ENCODE peak calls at places on chromosomes 12 and 14, in eight cellular contexts. A is neural progenitor cell, G is HCT116, K is GM23248, H is GM23338, L is PC-3, J is hepatocyte, O is MM.1S. I is an unnamed sample.
A peak's percentile ranks its signal among the peaks of the same experiment; 100 is the strongest.

GRCh38 chr14:38107216-38107631 is 100.5 kb upstream of the SSTR1 start:
- DNase-seq in L (peak; percentile 28), H (no peak), J (no peak), G (no peak), O (peak; percentile 10), K (no peak), A (no peak), I (no peak)

GRCh38 chr14:65019944-65020566 is 33.4 kb downstream of the FNTB start:
- DNase-seq in J (peak; percentile 79), H (peak; percentile 83), A (peak; percentile 81), G (peak; percentile 53), O (peak; percentile 21), L (peak; percentile 89), K (peak; percentile 84), I (peak; percentile 64)

GRCh38 chr14:21069388-21070082 is 569 bp upstream of the ARHGEF40 start:
- DNase-seq in A (peak; percentile 84), O (no peak), H (peak; percentile 91), J (peak; percentile 55), L (no peak), K (peak; percentile 64), G (no peak), I (no peak)

GRCh38 chr14:76500011-76500410 is 124.1 kb downstream of the ESRRB start:
- DNase-seq in A (no peak), G (no peak), O (no peak), J (no peak), L (peak; percentile 10), H (no peak), K (peak; percentile 74), I (no peak)

GRCh38 chr12:7178481-7178880 is 11.0 kb upstream of the PEX5 start:
- DNase-seq in J (no peak), G (no peak), L (no peak), H (no peak), O (no peak), K (no peak), A (no peak), I (no peak)

GRCh38 chr12:54958048-54958658 is 26.4 kb downstream of the TESPA1 start:
- DNase-seq in H (peak; percentile 75), A (peak; percentile 74), K (peak; percentile 77), O (peak; percentile 76), J (peak; percentile 77), L (peak; percentile 87), G (peak; percentile 53), I (peak; percentile 67)

GRCh38 chr12:12819752-12820311 is 6.7 kb downstream of the DDX47 start:
- DNase-seq in L (peak; percentile 89), O (no peak), G (no peak), H (no peak), A (no peak), J (peak; percentile 57), K (peak; percentile 95), I (no peak)

GRCh38 chr12:107318804-107319535 is 225.6 kb upstream of the CRY1 start:
- DNase-seq in G (no peak), H (peak; percentile 60), L (peak; percentile 40), A (peak; percentile 78), J (peak; percentile 42), K (peak; percentile 67), O (no peak), I (no peak)

GRCh38 chr14:45716506-45716905 is 463.5 kb upstream of the MIS18BP1 start:
- DNase-seq in H (peak; percentile 72), L (peak; percentile 50), J (peak; percentile 11), O (no peak), A (peak; percentile 65), K (peak; percentile 5), G (no peak), I (peak; percentile 1)

GRCh38 chr12:76374395-76375020 is 26.3 kb upstream of the BBS10 start:
- DNase-seq in L (peak; percentile 57), H (no peak), K (peak; percentile 39), J (no peak), O (no peak), A (no peak), G (no peak), I (no peak)

GRCh38 chr12:116381744-116382455 is 104.4 kb upstream of the MED13L start:
- DNase-seq in H (peak; percentile 73), J (peak; percentile 62), K (peak; percentile 97), A (peak; percentile 92), G (no peak), L (peak; percentile 95), O (no peak), I (no peak)

GRCh38 chr14:75200451-75200850 is 24.0 kb upstream of the TMED10 start:
- DNase-seq in L (peak; percentile 95), H (no peak), J (peak; percentile 69), K (no peak), G (peak; percentile 70), O (no peak), A (no peak), I (no peak)

GRCh38 chr12:120764766-120765165 is 39.1 kb downstream of the ACADS start:
- DNase-seq in A (no peak), O (no peak), K (no peak), J (no peak), L (no peak), H (no peak), G (no peak), I (no peak)

DNA sequence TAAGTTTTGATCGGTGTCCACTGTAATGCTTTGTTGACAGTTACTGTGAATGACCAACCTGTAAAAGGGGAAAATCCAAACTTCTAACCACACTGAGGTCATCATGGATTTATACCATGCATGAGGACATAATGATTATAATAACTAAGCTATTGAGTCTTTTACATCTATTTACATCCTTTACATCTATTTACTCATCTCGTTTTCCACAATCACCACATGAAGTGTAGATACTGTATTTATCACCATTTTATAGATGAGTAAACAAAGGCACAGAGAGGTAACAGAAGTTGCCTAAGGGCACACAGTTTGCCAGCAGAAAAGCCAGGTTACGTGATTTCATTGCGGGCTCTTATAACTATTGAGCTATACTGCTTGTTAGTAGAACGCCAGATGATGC is 27.9 kb upstream of the EID3 start:
- DNase-seq in L (peak; percentile 95), K (no peak), A (no peak), O (no peak), H (no peak), J (no peak), G (no peak), I (no peak)
- H3K27ac ChIP-seq in L (peak overlapping the region; percentile 99), K (no peak overlapping the region), A (no peak overlapping the region), O (no peak overlapping the region), H (no peak overlapping the region), J (no peak overlapping the region), G (no peak overlapping the region), I (peak overlapping the region; percentile 59)

GRCh38 chr12:61536117-61536516 is 724.1 kb upstream of the USP15 start:
- DNase-seq in G (no peak), J (no peak), K (no peak), L (no peak), H (no peak), A (no peak), O (no peak), I (no peak)
- TF ChIP-seq EZH2phosphoT487 in G (no peak), J (no peak), K (no peak), L (no peak), H (no peak), A (no peak), O (no peak), I (no peak)

GRCh38 chr14:32078794-32079663 is 1.9 kb downstream of the ARHGAP5 start:
- DNase-seq in L (peak; percentile 62), G (peak; percentile 69), J (peak; percentile 35), O (no peak), A (peak; percentile 24), K (peak; percentile 36), H (no peak), I (no peak)
- H3K27ac ChIP-seq in L (peak overlapping the region; percentile 57), G (peak overlapping the region; percentile 94), J (peak overlapping the region; percentile 99), O (no peak overlapping the region), A (no peak overlapping the region), K (peak overlapping the region; percentile 93), H (no peak overlapping the region), I (no peak overlapping the region)

GRCh38 chr14:55754471-55754870 is 174.5 kb downstream of the KTN1 start:
- DNase-seq in L (peak; percentile 70), O (no peak), G (no peak), H (no peak), K (no peak), A (no peak), J (no peak), I (no peak)

GRCh38 chr14:55752580-55753365 is 172.8 kb downstream of the KTN1 start:
- DNase-seq in J (peak; percentile 30), A (peak; percentile 64), L (peak; percentile 100), K (peak; percentile 39), O (no peak), G (no peak), H (peak; percentile 75), I (no peak)

GRCh38 chr14:55754871-55755270 is 174.9 kb downstream of the KTN1 start:
- DNase-seq in H (no peak), J (no peak), G (no peak), A (no peak), O (no peak), L (no peak), K (no peak), I (no peak)

GRCh38 chr14:55756563-55756962 is 176.6 kb downstream of the KTN1 start:
- DNase-seq in J (no peak), A (peak; percentile 36), L (no peak), G (no peak), O (no peak), K (no peak), H (no peak), I (no peak)

DNA sequence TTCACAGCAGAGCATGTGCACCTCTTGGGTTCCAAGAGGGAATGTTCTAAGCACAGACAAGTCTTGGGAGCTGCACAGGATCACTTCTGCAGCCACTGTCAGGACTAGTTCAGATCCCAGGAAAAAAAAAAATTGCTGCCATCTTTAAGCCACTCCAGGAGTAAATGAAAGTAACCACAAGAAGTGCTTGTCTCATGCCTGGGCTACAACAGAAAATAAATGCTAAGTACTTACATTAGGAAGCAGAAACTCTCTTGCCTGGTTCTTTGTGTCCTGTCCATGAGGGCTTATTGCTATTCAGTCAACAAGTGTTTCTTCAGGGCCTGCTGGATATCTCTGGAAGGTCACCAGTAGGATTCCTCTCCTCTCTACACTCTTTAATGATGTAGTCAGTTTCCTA is 176.1 kb downstream of the KTN1 start:
- DNase-seq in O (no peak), H (no peak), G (no peak), L (no peak), J (no peak), K (no peak), A (no peak), I (no peak)
- TF ChIP-seq EZH2phosphoT487 in O (no peak), H (no peak), G (no peak), L (no peak), J (no peak), K (no peak), A (no peak), I (no peak)